ENCODE peak calls at places on chromosomes 7 and 10, in eight cellular contexts. One of them, this sample, is unnamed.

GRCh38 chr7:146960747-146961416 is 844.3 kb downstream of the CNTNAP2 start:
- DNase-seq in dorsolateral prefrontal cortex: no peak
- DNase-seq in HCT116: no peak
- DNase-seq in cardiac muscle cell: no peak
- DNase-seq in AG10803: no peak
- DNase-seq in BE2C: peak; percentile 23
- DNase-seq in GM12865: no peak
- DNase-seq in gastrocnemius medialis: no peak
- DNase-seq in this sample: no peak

GRCh38 chr7:141263508-141263907 is 189.6 kb downstream of the TMEM178B start:
- DNase-seq in dorsolateral prefrontal cortex: no peak
- DNase-seq in HCT116: no peak
- DNase-seq in cardiac muscle cell: no peak
- DNase-seq in AG10803: no peak
- DNase-seq in BE2C: no peak
- DNase-seq in GM12865: no peak
- DNase-seq in gastrocnemius medialis: no peak
- DNase-seq in this sample: no peak

GRCh38 chr7:149587331-149587645 is 89.7 kb upstream of the ZNF746 start:
- DNase-seq in dorsolateral prefrontal cortex: no peak
- DNase-seq in HCT116: no peak
- DNase-seq in cardiac muscle cell: no peak
- DNase-seq in AG10803: no peak
- DNase-seq in BE2C: no peak
- DNase-seq in GM12865: no peak
- DNase-seq in gastrocnemius medialis: no peak
- DNase-seq in this sample: no peak

GRCh38 chr10:22341190-22341935 is 3.9 kb upstream of the SPAG6 start:
- DNase-seq in dorsolateral prefrontal cortex: no peak
- DNase-seq in HCT116: no peak
- DNase-seq in cardiac muscle cell: no peak
- DNase-seq in AG10803: peak; percentile 34
- DNase-seq in BE2C: no peak
- DNase-seq in GM12865: peak; percentile 43
- DNase-seq in gastrocnemius medialis: no peak
- DNase-seq in this sample: peak; percentile 40

GRCh38 chr7:14936530-14936929 is 34.0 kb upstream of the DGKB start:
- DNase-seq in dorsolateral prefrontal cortex: no peak
- DNase-seq in HCT116: no peak
- DNase-seq in cardiac muscle cell: peak; percentile 27
- DNase-seq in AG10803: peak; percentile 56
- DNase-seq in BE2C: no peak
- DNase-seq in GM12865: no peak
- DNase-seq in gastrocnemius medialis: no peak
- DNase-seq in this sample: peak; percentile 18

GRCh38 chr10:137031-137430 is 1.8 kb downstream of the ZMYND11 start:
- DNase-seq in dorsolateral prefrontal cortex: no peak
- DNase-seq in HCT116: peak; percentile 35
- DNase-seq in cardiac muscle cell: peak; percentile 20
- DNase-seq in AG10803: no peak
- DNase-seq in BE2C: peak; percentile 46
- DNase-seq in GM12865: peak; percentile 63
- DNase-seq in gastrocnemius medialis: no peak
- DNase-seq in this sample: no peak

GRCh38 chr10:60777696-60778213 is 523 bp upstream of the CDK1 start:
- DNase-seq in dorsolateral prefrontal cortex: no peak
- DNase-seq in HCT116: no peak
- DNase-seq in cardiac muscle cell: no peak
- DNase-seq in AG10803: no peak
- DNase-seq in BE2C: no peak
- DNase-seq in GM12865: no peak
- DNase-seq in gastrocnemius medialis: no peak
- DNase-seq in this sample: no peak

GRCh38 chr7:144632724-144633123 is 203.1 kb downstream of the TPK1 start:
- DNase-seq in dorsolateral prefrontal cortex: no peak
- DNase-seq in HCT116: no peak
- DNase-seq in cardiac muscle cell: no peak
- DNase-seq in AG10803: no peak
- DNase-seq in BE2C: no peak
- DNase-seq in GM12865: no peak
- DNase-seq in gastrocnemius medialis: no peak
- DNase-seq in this sample: no peak

GRCh38 chr7:88789480-88790064 is 6.0 kb downstream of the TEX47 start:
- DNase-seq in dorsolateral prefrontal cortex: no peak
- DNase-seq in HCT116: peak; percentile 23
- DNase-seq in cardiac muscle cell: peak; percentile 29
- DNase-seq in AG10803: peak; percentile 8
- DNase-seq in BE2C: no peak
- DNase-seq in GM12865: peak; percentile 9
- DNase-seq in gastrocnemius medialis: no peak
- DNase-seq in this sample: peak; percentile 50

GRCh38 chr10:97632949-97633884 is at the start of gene MORN4:
- DNase-seq in dorsolateral prefrontal cortex: peak; percentile 93
- DNase-seq in HCT116: peak; percentile 83
- DNase-seq in cardiac muscle cell: peak; percentile 94
- DNase-seq in AG10803: peak; percentile 88
- DNase-seq in BE2C: peak; percentile 94
- DNase-seq in GM12865: peak; percentile 93
- DNase-seq in gastrocnemius medialis: peak; percentile 93
- DNase-seq in this sample: peak; percentile 93

GRCh38 chr10:97629289-97629688 is 4.0 kb downstream of the MORN4 start:
- DNase-seq in dorsolateral prefrontal cortex: no peak
- DNase-seq in HCT116: no peak
- DNase-seq in cardiac muscle cell: no peak
- DNase-seq in AG10803: no peak
- DNase-seq in BE2C: no peak
- DNase-seq in GM12865: no peak
- DNase-seq in gastrocnemius medialis: no peak
- DNase-seq in this sample: no peak

GRCh38 chr10:97635577-97635976 is 2.3 kb upstream of the MORN4 start:
- DNase-seq in dorsolateral prefrontal cortex: no peak
- DNase-seq in HCT116: no peak
- DNase-seq in cardiac muscle cell: no peak
- DNase-seq in AG10803: no peak
- DNase-seq in BE2C: no peak
- DNase-seq in GM12865: no peak
- DNase-seq in gastrocnemius medialis: no peak
- DNase-seq in this sample: no peak

GRCh38 chr10:97631098-97631497 is 2.2 kb downstream of the MORN4 start:
- DNase-seq in dorsolateral prefrontal cortex: no peak
- DNase-seq in HCT116: no peak
- DNase-seq in cardiac muscle cell: no peak
- DNase-seq in AG10803: no peak
- DNase-seq in BE2C: no peak
- DNase-seq in GM12865: no peak
- DNase-seq in gastrocnemius medialis: no peak
- DNase-seq in this sample: no peak

DNA sequence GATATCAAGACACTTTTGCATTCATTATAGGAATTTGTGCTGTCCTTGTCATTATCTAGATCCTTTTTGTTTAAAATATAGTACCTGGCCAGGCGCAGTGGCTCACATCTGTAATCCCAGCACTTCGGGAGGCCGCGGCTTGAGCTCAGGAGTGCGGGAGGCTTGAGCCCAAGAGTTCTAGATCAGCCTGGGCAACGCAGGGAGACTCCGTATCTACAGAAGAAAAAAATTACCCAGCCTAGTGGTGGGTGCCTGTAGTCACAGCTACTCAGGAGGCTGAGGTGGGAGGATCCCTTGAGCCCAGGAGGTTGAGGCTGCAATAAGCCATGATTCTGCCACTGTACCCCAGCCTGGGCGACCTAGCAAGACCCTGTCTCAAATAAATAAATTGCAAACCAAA is 621 bp upstream of the MORN4 start:
- DNase-seq in dorsolateral prefrontal cortex: no peak
- DNase-seq in HCT116: peak; percentile 19
- DNase-seq in cardiac muscle cell: peak; percentile 15
- DNase-seq in AG10803: peak; percentile 14
- DNase-seq in BE2C: no peak
- DNase-seq in GM12865: no peak
- DNase-seq in gastrocnemius medialis: no peak
- DNase-seq in this sample: peak; percentile 12
- TF ChIP-seq CTCF in dorsolateral prefrontal cortex: no peak
- TF ChIP-seq CTCF in HCT116: peak; percentile 53
- TF ChIP-seq CTCF in cardiac muscle cell: peak; percentile 8
- TF ChIP-seq CTCF in AG10803: peak; percentile 33
- TF ChIP-seq CTCF in BE2C: no peak
- TF ChIP-seq CTCF in GM12865: no peak
- TF ChIP-seq CTCF in gastrocnemius medialis: no peak
- TF ChIP-seq CTCF in this sample: peak; percentile 24

GRCh38 chr7:76272142-76272541 is 30.3 kb upstream of the HSPB1 start:
- DNase-seq in dorsolateral prefrontal cortex: no peak
- DNase-seq in HCT116: no peak
- DNase-seq in cardiac muscle cell: no peak
- DNase-seq in AG10803: no peak
- DNase-seq in BE2C: no peak
- DNase-seq in GM12865: no peak
- DNase-seq in gastrocnemius medialis: no peak
- DNase-seq in this sample: no peak

GRCh38 chr7:76272872-76273271 is 29.6 kb upstream of the HSPB1 start:
- DNase-seq in dorsolateral prefrontal cortex: no peak
- DNase-seq in HCT116: no peak
- DNase-seq in cardiac muscle cell: no peak
- DNase-seq in AG10803: no peak
- DNase-seq in BE2C: no peak
- DNase-seq in GM12865: peak; percentile 51
- DNase-seq in gastrocnemius medialis: no peak
- DNase-seq in this sample: no peak

GRCh38 chr7:76269895-76270294 is 32.6 kb upstream of the HSPB1 start:
- DNase-seq in dorsolateral prefrontal cortex: no peak
- DNase-seq in HCT116: no peak
- DNase-seq in cardiac muscle cell: peak; percentile 46
- DNase-seq in AG10803: no peak
- DNase-seq in BE2C: no peak
- DNase-seq in GM12865: no peak
- DNase-seq in gastrocnemius medialis: no peak
- DNase-seq in this sample: no peak

GRCh38 chr7:76278540-76278939 is 23.9 kb upstream of the HSPB1 start:
- DNase-seq in dorsolateral prefrontal cortex: no peak
- DNase-seq in HCT116: no peak
- DNase-seq in cardiac muscle cell: no peak
- DNase-seq in AG10803: no peak
- DNase-seq in BE2C: peak; percentile 67
- DNase-seq in GM12865: peak; percentile 35
- DNase-seq in gastrocnemius medialis: no peak
- DNase-seq in this sample: peak; percentile 33

DNA sequence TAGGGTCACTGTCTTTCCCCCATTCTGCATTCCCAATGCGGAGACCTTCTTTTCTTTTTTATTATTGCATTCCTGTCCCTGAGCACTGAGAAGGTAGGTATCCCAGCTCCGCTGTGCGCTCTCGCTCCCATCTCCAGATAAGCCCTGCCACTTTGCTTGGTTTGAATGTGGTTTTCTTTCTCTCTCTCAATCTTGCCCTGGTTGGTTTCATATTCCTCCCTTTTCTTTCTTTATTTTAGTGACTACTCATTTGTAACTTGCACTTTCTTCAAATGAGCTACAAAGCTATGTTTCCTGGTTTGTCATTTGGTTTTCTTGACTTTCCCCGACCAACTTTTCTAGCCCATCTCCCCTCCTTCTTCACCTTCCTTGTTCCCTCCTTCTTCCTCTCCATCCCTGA is 29.0 kb upstream of the HSPB1 start:
- DNase-seq in dorsolateral prefrontal cortex: no peak
- DNase-seq in HCT116: no peak
- DNase-seq in cardiac muscle cell: no peak
- DNase-seq in AG10803: no peak
- DNase-seq in BE2C: no peak
- DNase-seq in GM12865: no peak
- DNase-seq in gastrocnemius medialis: no peak
- DNase-seq in this sample: no peak
- H3K4me3 ChIP-seq in dorsolateral prefrontal cortex: no peak overlapping the region
- H3K4me3 ChIP-seq in HCT116: no peak overlapping the region
- H3K4me3 ChIP-seq in cardiac muscle cell: no peak overlapping the region
- H3K4me3 ChIP-seq in AG10803: no peak overlapping the region
- H3K4me3 ChIP-seq in BE2C: no peak overlapping the region
- H3K4me3 ChIP-seq in GM12865: no peak overlapping the region
- H3K4me3 ChIP-seq in gastrocnemius medialis: no peak overlapping the region
- H3K4me3 ChIP-seq in this sample: no peak overlapping the region

GRCh38 chr7:107230334-107230733 is 61.5 kb downstream of the HBP1 start:
- DNase-seq in dorsolateral prefrontal cortex: no peak
- DNase-seq in HCT116: no peak
- DNase-seq in cardiac muscle cell: no peak
- DNase-seq in AG10803: no peak
- DNase-seq in BE2C: no peak
- DNase-seq in GM12865: no peak
- DNase-seq in gastrocnemius medialis: no peak
- DNase-seq in this sample: peak; percentile 47

GRCh38 chr7:107232568-107233090 is 63.8 kb downstream of the HBP1 start:
- DNase-seq in dorsolateral prefrontal cortex: no peak
- DNase-seq in HCT116: no peak
- DNase-seq in cardiac muscle cell: peak; percentile 23
- DNase-seq in AG10803: peak; percentile 56
- DNase-seq in BE2C: no peak
- DNase-seq in GM12865: no peak
- DNase-seq in gastrocnemius medialis: no peak
- DNase-seq in this sample: peak; percentile 27

GRCh38 chr7:107233981-107234380 is 65.2 kb downstream of the HBP1 start:
- DNase-seq in dorsolateral prefrontal cortex: no peak
- DNase-seq in HCT116: no peak
- DNase-seq in cardiac muscle cell: no peak
- DNase-seq in AG10803: no peak
- DNase-seq in BE2C: no peak
- DNase-seq in GM12865: no peak
- DNase-seq in gastrocnemius medialis: no peak
- DNase-seq in this sample: no peak

GRCh38 chr7:107234436-107234835 is 65.6 kb downstream of the HBP1 start:
- DNase-seq in dorsolateral prefrontal cortex: peak; percentile 21
- DNase-seq in HCT116: no peak
- DNase-seq in cardiac muscle cell: no peak
- DNase-seq in AG10803: no peak
- DNase-seq in BE2C: no peak
- DNase-seq in GM12865: no peak
- DNase-seq in gastrocnemius medialis: no peak
- DNase-seq in this sample: no peak

DNA sequence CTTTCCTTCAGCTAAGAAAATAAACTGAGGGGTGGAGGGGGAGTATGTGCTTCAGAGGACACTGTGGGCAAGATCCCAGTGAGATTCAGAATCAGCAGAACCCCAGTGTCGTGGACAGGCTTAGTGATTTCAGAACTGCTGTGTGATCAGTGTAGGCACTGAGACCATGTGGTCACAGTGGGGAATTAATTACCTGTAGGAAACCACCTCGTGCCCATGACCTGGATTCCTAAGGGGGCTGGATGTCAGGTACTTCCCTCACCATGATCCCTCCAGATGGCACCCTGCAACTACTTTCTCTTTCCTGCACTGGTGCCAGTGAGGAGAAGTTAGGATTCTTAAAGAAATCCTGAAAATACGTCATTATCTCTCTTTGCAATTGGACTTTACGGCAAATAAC is 64.4 kb downstream of the HBP1 start:
- DNase-seq in dorsolateral prefrontal cortex: no peak
- DNase-seq in HCT116: no peak
- DNase-seq in cardiac muscle cell: no peak
- DNase-seq in AG10803: no peak
- DNase-seq in BE2C: no peak
- DNase-seq in GM12865: peak; percentile 14
- DNase-seq in gastrocnemius medialis: no peak
- DNase-seq in this sample: no peak
- TF ChIP-seq CTCF in dorsolateral prefrontal cortex: no peak
- TF ChIP-seq CTCF in HCT116: no peak
- TF ChIP-seq CTCF in cardiac muscle cell: no peak
- TF ChIP-seq CTCF in AG10803: no peak
- TF ChIP-seq CTCF in BE2C: no peak
- TF ChIP-seq CTCF in GM12865: no peak
- TF ChIP-seq CTCF in gastrocnemius medialis: no peak
- TF ChIP-seq CTCF in this sample: no peak

GRCh38 chr10:100168313-100168643 is 17.6 kb downstream of the ERLIN1 start:
- DNase-seq in dorsolateral prefrontal cortex: no peak
- DNase-seq in HCT116: no peak
- DNase-seq in cardiac muscle cell: no peak
- DNase-seq in AG10803: no peak
- DNase-seq in BE2C: no peak
- DNase-seq in GM12865: no peak
- DNase-seq in gastrocnemius medialis: no peak
- DNase-seq in this sample: no peak
- H3K4me3 ChIP-seq in dorsolateral prefrontal cortex: no peak overlapping the region
- H3K4me3 ChIP-seq in HCT116: no peak overlapping the region
- H3K4me3 ChIP-seq in cardiac muscle cell: no peak overlapping the region
- H3K4me3 ChIP-seq in AG10803: no peak overlapping the region
- H3K4me3 ChIP-seq in BE2C: no peak overlapping the region
- H3K4me3 ChIP-seq in GM12865: no peak overlapping the region
- H3K4me3 ChIP-seq in gastrocnemius medialis: no peak overlapping the region
- H3K4me3 ChIP-seq in this sample: no peak overlapping the region